ENCODE peak calls at places on chromosomes 11 and 22, in eight cellular contexts. One of them, this sample, is unnamed. For H3K4me1, the result is how much of the 10 kb centered on the place peaks cover.

GRCh38 chr11:70542406-70542805 is 144.1 kb downstream of the CTTN start:
- DNase-seq in heart right ventricle: no peak
- DNase-seq in ovary: no peak
- DNase-seq in esophagus squamous epithelium: no peak
- DNase-seq in A549: no peak
- DNase-seq in MM.1S: no peak
- DNase-seq in endodermal cell: no peak
- DNase-seq in PC-3: no peak
- DNase-seq in this sample: no peak

GRCh38 chr11:1829039-1829820 is 5.6 kb upstream of the SYT8 start:
- DNase-seq in heart right ventricle: peak
- DNase-seq in ovary: no peak
- DNase-seq in esophagus squamous epithelium: no peak
- DNase-seq in A549: no peak
- DNase-seq in MM.1S: no peak
- DNase-seq in endodermal cell: no peak
- DNase-seq in PC-3: peak
- DNase-seq in this sample: no peak

GRCh38 chr11:3669742-3670183 is 1.4 kb downstream of the CHRNA10 start:
- DNase-seq in heart right ventricle: peak
- DNase-seq in ovary: no peak
- DNase-seq in esophagus squamous epithelium: no peak
- DNase-seq in A549: no peak
- DNase-seq in MM.1S: no peak
- DNase-seq in endodermal cell: no peak
- DNase-seq in PC-3: no peak
- DNase-seq in this sample: no peak

GRCh38 chr11:2142762-2143202 is 3.6 kb upstream of the IGF2 start:
- DNase-seq in heart right ventricle: no peak
- DNase-seq in ovary: no peak
- DNase-seq in esophagus squamous epithelium: no peak
- DNase-seq in A549: no peak
- DNase-seq in MM.1S: no peak
- DNase-seq in endodermal cell: no peak
- DNase-seq in PC-3: peak
- DNase-seq in this sample: no peak

GRCh38 chr11:31819533-31820437 is 8.7 kb upstream of the PAX6 start:
- DNase-seq in heart right ventricle: no peak
- DNase-seq in ovary: no peak
- DNase-seq in esophagus squamous epithelium: no peak
- DNase-seq in A549: no peak
- DNase-seq in MM.1S: no peak
- DNase-seq in endodermal cell: peak
- DNase-seq in PC-3: no peak
- DNase-seq in this sample: no peak

GRCh38 chr11:71451596-71452353 is 1.2 kb upstream of the NADSYN1 start:
- DNase-seq in heart right ventricle: no peak
- DNase-seq in ovary: no peak
- DNase-seq in esophagus squamous epithelium: no peak
- DNase-seq in A549: no peak
- DNase-seq in MM.1S: no peak
- DNase-seq in endodermal cell: peak
- DNase-seq in PC-3: peak
- DNase-seq in this sample: peak

GRCh38 chr11:4643084-4643483 is 698 bp upstream of the OR51E1 start:
- DNase-seq in heart right ventricle: peak
- DNase-seq in ovary: no peak
- DNase-seq in esophagus squamous epithelium: no peak
- DNase-seq in A549: no peak
- DNase-seq in MM.1S: no peak
- DNase-seq in endodermal cell: no peak
- DNase-seq in PC-3: no peak
- DNase-seq in this sample: no peak

GRCh38 chr22:24423519-24424000 is 3.8 kb upstream of the ADORA2A start:
- DNase-seq in heart right ventricle: peak
- DNase-seq in ovary: peak
- DNase-seq in esophagus squamous epithelium: no peak
- DNase-seq in A549: peak
- DNase-seq in MM.1S: peak
- DNase-seq in endodermal cell: peak
- DNase-seq in PC-3: peak
- DNase-seq in this sample: no peak

GRCh38 chr22:19874307-19875060 is 19.8 kb upstream of the GNB1L start:
- DNase-seq in heart right ventricle: no peak
- DNase-seq in ovary: peak
- DNase-seq in esophagus squamous epithelium: no peak
- DNase-seq in A549: no peak
- DNase-seq in MM.1S: no peak
- DNase-seq in endodermal cell: peak
- DNase-seq in PC-3: no peak
- DNase-seq in this sample: no peak

GRCh38 chr11:122715883-122716282 is 60.4 kb downstream of the UBASH3B start:
- DNase-seq in heart right ventricle: no peak
- DNase-seq in ovary: no peak
- DNase-seq in esophagus squamous epithelium: no peak
- DNase-seq in A549: no peak
- DNase-seq in MM.1S: no peak
- DNase-seq in endodermal cell: no peak
- DNase-seq in PC-3: no peak
- DNase-seq in this sample: no peak

GRCh38 chr11:114211444-114212122 is 84.6 kb upstream of the NNMT start:
- DNase-seq in heart right ventricle: no peak
- DNase-seq in ovary: no peak
- DNase-seq in esophagus squamous epithelium: no peak
- DNase-seq in A549: no peak
- DNase-seq in MM.1S: no peak
- DNase-seq in endodermal cell: peak
- DNase-seq in PC-3: no peak
- DNase-seq in this sample: no peak

GRCh38 chr11:102274628-102275027 is 42.7 kb upstream of the BIRC3 start:
- DNase-seq in heart right ventricle: no peak
- DNase-seq in ovary: no peak
- DNase-seq in esophagus squamous epithelium: no peak
- DNase-seq in A549: no peak
- DNase-seq in MM.1S: no peak
- DNase-seq in endodermal cell: no peak
- DNase-seq in PC-3: no peak
- DNase-seq in this sample: no peak

GRCh38 chr11:2961080-2961479 is 31.0 kb downstream of the NAP1L4 start:
- DNase-seq in heart right ventricle: no peak
- DNase-seq in ovary: no peak
- DNase-seq in esophagus squamous epithelium: no peak
- DNase-seq in A549: no peak
- DNase-seq in MM.1S: no peak
- DNase-seq in endodermal cell: peak
- DNase-seq in PC-3: no peak
- DNase-seq in this sample: no peak

GRCh38 chr11:45752136-45752535 is 52.8 kb upstream of the SLC35C1 start:
- DNase-seq in heart right ventricle: no peak
- DNase-seq in ovary: no peak
- DNase-seq in esophagus squamous epithelium: no peak
- DNase-seq in A549: no peak
- DNase-seq in MM.1S: no peak
- DNase-seq in endodermal cell: no peak
- DNase-seq in PC-3: no peak
- DNase-seq in this sample: no peak

GRCh38 chr22:39723899-39724351 is 153.4 kb downstream of the CACNA1I start:
- DNase-seq in heart right ventricle: no peak
- DNase-seq in ovary: no peak
- DNase-seq in esophagus squamous epithelium: no peak
- DNase-seq in A549: no peak
- DNase-seq in MM.1S: no peak
- DNase-seq in endodermal cell: no peak
- DNase-seq in PC-3: peak
- DNase-seq in this sample: no peak

GRCh38 chr22:34430386-34430785 is 510.1 kb upstream of the LARGE1 start:
- DNase-seq in heart right ventricle: no peak
- DNase-seq in ovary: no peak
- DNase-seq in esophagus squamous epithelium: no peak
- DNase-seq in A549: no peak
- DNase-seq in MM.1S: no peak
- DNase-seq in endodermal cell: no peak
- DNase-seq in PC-3: no peak
- DNase-seq in this sample: no peak
- H3K27ac ChIP-seq in heart right ventricle: no peak
- H3K27ac ChIP-seq in ovary: no peak
- H3K27ac ChIP-seq in esophagus squamous epithelium: no peak
- H3K27ac ChIP-seq in A549: no peak
- H3K27ac ChIP-seq in MM.1S: no peak
- H3K27ac ChIP-seq in endodermal cell: no peak
- H3K27ac ChIP-seq in PC-3: no peak
- H3K27ac ChIP-seq in this sample: no peak

GRCh38 chr11:128720522-128720985 is 26.7 kb downstream of the FLI1 start:
- DNase-seq in heart right ventricle: peak
- DNase-seq in ovary: no peak
- DNase-seq in esophagus squamous epithelium: no peak
- DNase-seq in A549: no peak
- DNase-seq in MM.1S: peak
- DNase-seq in endodermal cell: peak
- DNase-seq in PC-3: no peak
- DNase-seq in this sample: no peak

GRCh38 chr11:128717581-128717980 is 23.7 kb downstream of the FLI1 start:
- DNase-seq in heart right ventricle: no peak
- DNase-seq in ovary: no peak
- DNase-seq in esophagus squamous epithelium: no peak
- DNase-seq in A549: no peak
- DNase-seq in MM.1S: no peak
- DNase-seq in endodermal cell: no peak
- DNase-seq in PC-3: no peak
- DNase-seq in this sample: no peak

GRCh38 chr11:128718064-128718463 is 24.2 kb downstream of the FLI1 start:
- DNase-seq in heart right ventricle: no peak
- DNase-seq in ovary: no peak
- DNase-seq in esophagus squamous epithelium: no peak
- DNase-seq in A549: no peak
- DNase-seq in MM.1S: no peak
- DNase-seq in endodermal cell: no peak
- DNase-seq in PC-3: no peak
- DNase-seq in this sample: no peak

GRCh38 chr11:128716661-128717210 is 22.9 kb downstream of the FLI1 start:
- DNase-seq in heart right ventricle: no peak
- DNase-seq in ovary: no peak
- DNase-seq in esophagus squamous epithelium: no peak
- DNase-seq in A549: no peak
- DNase-seq in MM.1S: peak
- DNase-seq in endodermal cell: no peak
- DNase-seq in PC-3: no peak
- DNase-seq in this sample: no peak

GRCh38 chr11:128719556-128719824 is 25.6 kb downstream of the FLI1 start:
- DNase-seq in heart right ventricle: no peak
- DNase-seq in ovary: no peak
- DNase-seq in esophagus squamous epithelium: no peak
- DNase-seq in A549: no peak
- DNase-seq in MM.1S: no peak
- DNase-seq in endodermal cell: no peak
- DNase-seq in PC-3: no peak
- DNase-seq in this sample: no peak
- H3K4me1 ChIP-seq in heart right ventricle: half or more
- H3K4me1 ChIP-seq in ovary: under half
- H3K4me1 ChIP-seq in esophagus squamous epithelium: under half
- H3K4me1 ChIP-seq in A549: under half
- H3K4me1 ChIP-seq in MM.1S: half or more
- H3K4me1 ChIP-seq in endodermal cell: under half
- H3K4me1 ChIP-seq in PC-3: under half
- H3K4me1 ChIP-seq in this sample: under half

GRCh38 chr11:68843703-68844312 is 2.1 kb upstream of the CPT1A start:
- DNase-seq in heart right ventricle: peak
- DNase-seq in ovary: peak
- DNase-seq in esophagus squamous epithelium: no peak
- DNase-seq in A549: peak
- DNase-seq in MM.1S: peak
- DNase-seq in endodermal cell: peak
- DNase-seq in PC-3: peak
- DNase-seq in this sample: peak
- H3K27ac ChIP-seq in heart right ventricle: peak
- H3K27ac ChIP-seq in ovary: no peak
- H3K27ac ChIP-seq in esophagus squamous epithelium: peak
- H3K27ac ChIP-seq in A549: no peak
- H3K27ac ChIP-seq in MM.1S: peak
- H3K27ac ChIP-seq in endodermal cell: no peak
- H3K27ac ChIP-seq in PC-3: no peak
- H3K27ac ChIP-seq in this sample: no peak

GRCh38 chr11:62572431-62572830 is 1.3 kb downstream of the EEF1G start:
- DNase-seq in heart right ventricle: no peak
- DNase-seq in ovary: no peak
- DNase-seq in esophagus squamous epithelium: no peak
- DNase-seq in A549: no peak
- DNase-seq in MM.1S: no peak
- DNase-seq in endodermal cell: no peak
- DNase-seq in PC-3: no peak
- DNase-seq in this sample: no peak

GRCh38 chr11:62575156-62575555 is 1.5 kb upstream of the EEF1G start:
- DNase-seq in heart right ventricle: no peak
- DNase-seq in ovary: no peak
- DNase-seq in esophagus squamous epithelium: no peak
- DNase-seq in A549: no peak
- DNase-seq in MM.1S: no peak
- DNase-seq in endodermal cell: no peak
- DNase-seq in PC-3: no peak
- DNase-seq in this sample: peak

GRCh38 chr11:62573006-62573591 is 592 bp downstream of the EEF1G start:
- DNase-seq in heart right ventricle: no peak
- DNase-seq in ovary: no peak
- DNase-seq in esophagus squamous epithelium: no peak
- DNase-seq in A549: no peak
- DNase-seq in MM.1S: no peak
- DNase-seq in endodermal cell: no peak
- DNase-seq in PC-3: no peak
- DNase-seq in this sample: no peak

GRCh38 chr11:62574363-62575057 is 819 bp upstream of the EEF1G start:
- DNase-seq in heart right ventricle: peak
- DNase-seq in ovary: peak
- DNase-seq in esophagus squamous epithelium: no peak
- DNase-seq in A549: no peak
- DNase-seq in MM.1S: peak
- DNase-seq in endodermal cell: peak
- DNase-seq in PC-3: peak
- DNase-seq in this sample: no peak

DNA sequence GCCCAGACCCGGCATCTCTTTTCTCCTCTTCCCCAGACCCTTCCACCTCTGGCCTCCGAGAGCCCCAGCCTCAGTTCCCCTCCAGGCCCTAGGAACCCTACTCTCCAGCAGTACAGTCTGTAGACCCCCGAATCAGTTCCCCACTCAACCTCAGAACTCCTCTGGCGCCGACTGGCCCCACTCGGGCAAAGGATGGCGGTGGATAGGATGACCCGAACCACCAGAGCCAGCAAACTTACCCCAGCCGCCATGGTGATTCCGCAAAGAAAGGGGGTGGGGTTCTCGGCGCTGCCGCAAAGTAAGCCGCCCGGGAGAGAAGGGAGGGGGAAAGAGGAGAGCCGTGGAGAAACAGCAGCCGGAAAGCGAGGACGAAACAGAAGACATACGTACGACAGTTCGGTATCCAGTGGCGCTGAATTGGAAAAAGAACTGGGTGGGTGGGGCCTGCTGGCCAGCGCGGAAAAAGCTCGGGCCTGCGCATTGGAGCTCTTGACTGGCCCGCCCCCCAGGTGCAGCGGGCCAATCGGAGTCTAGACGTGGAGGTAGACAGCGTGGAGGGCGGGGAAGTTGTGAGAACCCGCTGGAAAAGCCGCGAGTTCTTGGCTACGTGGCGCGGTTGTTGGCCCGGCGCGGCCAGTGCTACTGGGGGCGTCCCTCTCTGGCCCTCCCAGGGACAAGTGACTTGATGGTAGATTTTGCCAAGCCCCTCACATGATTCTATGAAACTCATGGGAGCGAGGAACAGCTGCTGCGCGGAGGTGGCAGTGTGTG is at the start of gene EEF1G:
- DNase-seq in heart right ventricle: peak
- DNase-seq in ovary: peak
- DNase-seq in esophagus squamous epithelium: peak
- DNase-seq in A549: peak
- DNase-seq in MM.1S: peak
- DNase-seq in endodermal cell: peak
- DNase-seq in PC-3: peak
- DNase-seq in this sample: peak
- H3K4me1 ChIP-seq in heart right ventricle: half or more
- H3K4me1 ChIP-seq in ovary: under half
- H3K4me1 ChIP-seq in esophagus squamous epithelium: under half
- H3K4me1 ChIP-seq in A549: under half
- H3K4me1 ChIP-seq in MM.1S: under half
- H3K4me1 ChIP-seq in endodermal cell: under half
- H3K4me1 ChIP-seq in PC-3: under half
- H3K4me1 ChIP-seq in this sample: half or more